ENCODE peak calls at places on chromosome 7, in six cellular contexts. C is brain microvascular endothelial cell, Z is Panc1, S is breast epithelium, Y is tibial artery, W is osteoblast. Q is an unnamed sample.

GRCh38 chr7:158495780-158496179 is 91.8 kb downstream of the PTPRN2 start:
- DNase-seq in C (no peak), S (no peak), Y (no peak), Z (no peak), W (no peak), Q (no peak)

GRCh38 chr7:77580762-77581350 is 43.8 kb downstream of the PTPN12 start:
- DNase-seq in S (no peak), W (peak), Y (no peak), C (peak), Z (no peak), Q (no peak)

GRCh38 chr7:47361746-47362215 is 220.1 kb downstream of the TNS3 start:
- DNase-seq in W (peak), Y (no peak), S (no peak), Z (no peak), C (peak), Q (peak)

GRCh38 chr7:1707756-1708611 is 37.9 kb downstream of the ELFN1 start:
- DNase-seq in Z (no peak), W (peak), S (peak), C (no peak), Y (peak), Q (no peak)

GRCh38 chr7:74612015-74612829 is 45.3 kb upstream of the GTF2I start:
- DNase-seq in Y (no peak), W (no peak), S (peak), C (peak), Z (no peak), Q (peak)

GRCh38 chr7:97752215-97752614 is 20.3 kb downstream of the TAC1 start:
- DNase-seq in S (no peak), W (no peak), C (no peak), Z (no peak), Y (no peak), Q (no peak)

GRCh38 chr7:69871213-69871885 is 273.1 kb downstream of the AUTS2 start:
- DNase-seq in C (peak), S (no peak), W (peak), Z (peak), Y (no peak), Q (peak)

GRCh38 chr7:151013356-151013727 is 11.0 kb downstream of the ATG9B start:
- DNase-seq in Y (no peak), C (no peak), W (peak), S (no peak), Z (no peak), Q (no peak)

GRCh38 chr7:113652501-113652900 is 266.3 kb downstream of the PPP1R3A start:
- DNase-seq in C (no peak), Y (no peak), S (no peak), W (no peak), Z (no peak), Q (peak)

GRCh38 chr7:1468899-1469298 is 9.6 kb upstream of the MICALL2 start:
- DNase-seq in W (no peak), C (no peak), Z (no peak), Y (no peak), S (no peak), Q (no peak)

GRCh38 chr7:130733866-130734524 is at the start of gene KLF14:
- DNase-seq in W (peak), S (no peak), C (no peak), Y (no peak), Z (no peak), Q (no peak)

GRCh38 chr7:73715648-73716317 is 3.7 kb downstream of the STX1A start:
- DNase-seq in C (peak), Z (peak), Y (no peak), S (no peak), W (peak), Q (peak)

GRCh38 chr7:101201695-101202602 is 1.1 kb upstream of the MOGAT3 start:
- DNase-seq in Z (no peak), Y (no peak), S (no peak), W (peak), C (no peak), Q (no peak)

GRCh38 chr7:156209087-156209486 is 396.8 kb upstream of the SHH start:
- DNase-seq in W (no peak), C (no peak), S (no peak), Y (no peak), Z (no peak), Q (no peak)

GRCh38 chr7:47408675-47409074 is 173.2 kb downstream of the TNS3 start:
- DNase-seq in C (no peak), W (no peak), Y (peak), S (no peak), Z (no peak), Q (no peak)

GRCh38 chr7:152180587-152180986 is 155.1 kb downstream of the GALNT11 start:
- DNase-seq in Y (no peak), S (no peak), W (no peak), C (no peak), Z (no peak), Q (no peak)

GRCh38 chr7:25860882-25861228 is 291.1 kb upstream of the NFE2L3 start:
- DNase-seq in C (no peak), S (no peak), W (no peak), Z (no peak), Y (no peak), Q (no peak)

GRCh38 chr7:90889644-90890043 is 293.5 kb downstream of the CDK14 start:
- DNase-seq in C (no peak), W (no peak), Y (no peak), S (no peak), Z (no peak), Q (no peak)

GRCh38 chr7:106583133-106583532 is 77.8 kb downstream of the CCDC71L start:
- DNase-seq in W (no peak), Y (no peak), Z (no peak), C (no peak), S (no peak), Q (no peak)
- H3K27ac ChIP-seq in W (no peak), Y (no peak), Z (no peak), C (no peak), S (no peak), Q (no peak)

DNA sequence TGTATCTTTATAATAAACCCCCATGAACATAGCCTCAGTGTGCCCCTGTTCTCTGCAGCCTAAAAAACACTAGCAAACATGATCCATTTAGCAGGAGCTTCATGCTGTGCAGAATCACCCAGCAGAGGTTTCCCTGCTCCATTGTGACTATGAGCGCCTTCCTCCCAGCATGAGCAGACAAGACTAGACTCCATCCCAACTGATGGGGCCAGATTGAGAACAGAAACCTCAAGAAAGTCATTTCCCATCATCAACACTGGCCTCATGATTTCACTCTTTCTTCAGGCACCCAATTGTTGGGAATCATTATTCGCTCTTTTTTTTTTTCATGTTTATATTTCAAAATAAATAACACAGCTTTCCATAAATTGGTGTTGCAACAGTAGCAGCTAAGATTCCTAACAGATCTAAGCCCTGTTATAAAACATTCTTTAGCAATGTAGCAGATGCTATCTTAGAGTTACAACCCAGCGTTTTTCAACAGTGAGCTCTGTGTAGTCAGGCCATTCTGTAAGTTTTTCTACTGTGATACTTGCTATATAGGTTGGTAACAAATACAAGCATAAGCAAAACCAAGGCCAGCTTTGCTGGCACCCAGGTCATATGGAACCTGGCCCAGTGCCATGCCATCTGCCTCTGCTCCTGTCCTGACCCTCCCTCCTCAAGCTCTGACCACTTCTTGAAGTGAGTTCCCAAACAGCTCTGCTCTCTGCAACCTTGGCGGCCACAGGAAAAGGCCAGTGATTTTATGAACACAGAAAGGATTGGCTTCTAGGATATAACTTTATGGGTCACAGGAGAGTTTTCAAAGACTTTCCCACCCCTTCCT is 13.0 kb downstream of the NOD1 start:
- DNase-seq in C (no peak), W (no peak), S (no peak), Y (no peak), Z (no peak), Q (no peak)
- H3K27ac ChIP-seq in C (no peak), W (peak), S (peak), Y (peak), Z (no peak), Q (no peak)

GRCh38 chr7:87056346-87056745 is 3.1 kb downstream of the ELAPOR2 start:
- DNase-seq in Z (no peak), C (no peak), W (no peak), S (no peak), Y (no peak), Q (no peak)

GRCh38 chr7:87058739-87059524 is 522 bp downstream of the ELAPOR2 start:
- DNase-seq in C (no peak), S (peak), Z (no peak), W (peak), Y (no peak), Q (no peak)

GRCh38 chr7:87060288-87060537 is 759 bp upstream of the ELAPOR2 start:
- DNase-seq in Z (no peak), S (no peak), Y (no peak), W (no peak), C (no peak), Q (no peak)

GRCh38 chr7:87057210-87057609 is 2.2 kb downstream of the ELAPOR2 start:
- DNase-seq in C (no peak), S (no peak), Y (no peak), Z (no peak), W (peak), Q (no peak)

DNA sequence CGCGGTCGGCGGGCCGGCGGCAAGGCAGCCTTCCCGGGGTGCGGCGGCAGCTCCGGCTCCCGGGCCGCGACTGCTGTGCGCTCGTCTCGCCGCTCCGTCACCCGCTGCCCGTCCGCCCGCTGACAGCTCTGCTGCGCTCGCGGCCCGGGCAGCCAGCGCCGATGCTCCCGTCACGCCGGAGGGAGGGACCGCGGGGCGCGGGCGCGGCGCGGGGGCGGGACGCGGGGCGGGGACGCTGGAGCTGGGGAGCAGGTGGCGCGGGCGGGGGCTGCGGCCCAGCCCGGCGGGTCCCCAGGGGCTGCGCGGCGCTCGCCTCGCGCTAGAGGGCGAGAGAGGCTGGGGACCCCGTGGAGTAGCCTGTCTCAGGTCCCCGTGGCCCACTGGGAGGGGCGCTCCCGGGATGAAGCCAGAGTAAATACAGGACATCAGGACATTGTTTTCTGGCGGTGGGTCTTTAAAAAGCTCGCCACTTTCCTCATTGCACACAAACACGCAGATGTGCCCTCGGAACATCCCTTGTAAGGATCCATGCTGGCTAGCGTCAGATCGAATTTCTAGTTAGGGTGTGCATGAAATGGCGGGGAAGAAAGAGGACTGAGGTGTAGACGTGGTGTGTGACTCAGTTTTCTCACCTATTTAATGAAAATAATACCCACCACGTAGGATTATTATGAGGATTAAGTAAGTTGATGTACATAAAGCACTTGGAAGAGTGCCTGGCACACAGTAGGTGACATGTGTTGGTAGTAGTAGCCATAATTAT is at the start of gene ELAPOR2:
- DNase-seq in S (peak), C (peak), Z (no peak), W (peak), Y (peak), Q (no peak)
- H3K27ac ChIP-seq in S (peak), C (no peak), Z (no peak), W (no peak), Y (peak), Q (no peak)

GRCh38 chr7:42344168-42344755 is 107.3 kb upstream of the GLI3 start:
- DNase-seq in Z (no peak), W (no peak), S (no peak), C (no peak), Y (no peak), Q (no peak)

GRCh38 chr7:42337225-42337905 is 100.4 kb upstream of the GLI3 start:
- DNase-seq in Z (no peak), Y (no peak), C (no peak), W (peak), S (no peak), Q (no peak)

GRCh38 chr7:42340462-42340861 is 103.5 kb upstream of the GLI3 start:
- DNase-seq in S (no peak), Z (no peak), C (no peak), Y (no peak), W (no peak), Q (no peak)

GRCh38 chr7:42342381-42342780 is 105.4 kb upstream of the GLI3 start:
- DNase-seq in Z (no peak), C (no peak), S (no peak), W (no peak), Y (no peak), Q (no peak)

GRCh38 chr7:42338231-42339222 is 101.5 kb upstream of the GLI3 start:
- DNase-seq in C (peak), S (no peak), W (peak), Z (no peak), Y (no peak), Q (no peak)
- H3K27ac ChIP-seq in C (no peak), S (no peak), W (peak), Z (no peak), Y (no peak), Q (no peak)

Q was measured in epithelial cell of prostate.